ENCODE peak calls at places on chromosomes 5 and 9, in ten cellular contexts. One of them, this sample, is unnamed.

GRCh38 chr9:15333376-15333881 is 26.4 kb upstream of the TTC39B start:
- DNase-seq in transverse colon: peak; percentile 23
- DNase-seq in tibial nerve: no peak
- DNase-seq in thyroid gland: no peak
- DNase-seq in A549: no peak
- DNase-seq in IMR-90: no peak
- DNase-seq in endothelial cell of umbilical vein: no peak
- DNase-seq in prostate gland: no peak
- DNase-seq in body of pancreas: no peak
- DNase-seq in gastrocnemius medialis: no peak
- DNase-seq in this sample: no peak

GRCh38 chr9:15231788-15232635 is 75.0 kb downstream of the TTC39B start:
- DNase-seq in transverse colon: no peak
- DNase-seq in tibial nerve: no peak
- DNase-seq in thyroid gland: no peak
- DNase-seq in A549: peak; percentile 13
- DNase-seq in IMR-90: no peak
- DNase-seq in endothelial cell of umbilical vein: peak; percentile 40
- DNase-seq in prostate gland: no peak
- DNase-seq in body of pancreas: no peak
- DNase-seq in gastrocnemius medialis: no peak
- DNase-seq in this sample: no peak

GRCh38 chr5:142323480-142324376 is 1.1 kb downstream of the SPRY4 start:
- DNase-seq in transverse colon: peak; percentile 77
- DNase-seq in tibial nerve: no peak
- DNase-seq in thyroid gland: peak; percentile 29
- DNase-seq in A549: peak; percentile 15
- DNase-seq in IMR-90: peak; percentile 48
- DNase-seq in endothelial cell of umbilical vein: peak; percentile 46
- DNase-seq in prostate gland: no peak
- DNase-seq in body of pancreas: peak; percentile 17
- DNase-seq in gastrocnemius medialis: no peak
- DNase-seq in this sample: peak; percentile 23

GRCh38 chr9:137270929-137271695 is 6.4 kb upstream of the TOR4A start:
- DNase-seq in transverse colon: no peak
- DNase-seq in tibial nerve: no peak
- DNase-seq in thyroid gland: no peak
- DNase-seq in A549: no peak
- DNase-seq in IMR-90: no peak
- DNase-seq in endothelial cell of umbilical vein: no peak
- DNase-seq in prostate gland: no peak
- DNase-seq in body of pancreas: no peak
- DNase-seq in gastrocnemius medialis: no peak
- DNase-seq in this sample: no peak

GRCh38 chr9:86217076-86217475 is 42.4 kb downstream of the C9orf153 start:
- DNase-seq in transverse colon: no peak
- DNase-seq in tibial nerve: no peak
- DNase-seq in thyroid gland: no peak
- DNase-seq in A549: no peak
- DNase-seq in IMR-90: no peak
- DNase-seq in endothelial cell of umbilical vein: no peak
- DNase-seq in prostate gland: no peak
- DNase-seq in body of pancreas: no peak
- DNase-seq in gastrocnemius medialis: no peak
- DNase-seq in this sample: no peak

GRCh38 chr5:13664377-13664776 is 280.1 kb downstream of the DNAH5 start:
- DNase-seq in transverse colon: no peak
- DNase-seq in tibial nerve: no peak
- DNase-seq in thyroid gland: no peak
- DNase-seq in A549: no peak
- DNase-seq in IMR-90: peak; percentile 100
- DNase-seq in endothelial cell of umbilical vein: peak; percentile 93
- DNase-seq in prostate gland: no peak
- DNase-seq in body of pancreas: no peak
- DNase-seq in gastrocnemius medialis: no peak
- DNase-seq in this sample: no peak

GRCh38 chr5:1315709-1316587 is 21.1 kb upstream of the TERT start:
- DNase-seq in transverse colon: peak; percentile 88
- DNase-seq in tibial nerve: no peak
- DNase-seq in thyroid gland: peak; percentile 63
- DNase-seq in A549: no peak
- DNase-seq in IMR-90: no peak
- DNase-seq in endothelial cell of umbilical vein: no peak
- DNase-seq in prostate gland: peak; percentile 92
- DNase-seq in body of pancreas: peak; percentile 94
- DNase-seq in gastrocnemius medialis: no peak
- DNase-seq in this sample: no peak

GRCh38 chr5:912356-913091 is 19.8 kb downstream of the TRIP13 start:
- DNase-seq in transverse colon: no peak
- DNase-seq in tibial nerve: no peak
- DNase-seq in thyroid gland: no peak
- DNase-seq in A549: peak; percentile 96
- DNase-seq in IMR-90: peak; percentile 96
- DNase-seq in endothelial cell of umbilical vein: peak; percentile 51
- DNase-seq in prostate gland: peak; percentile 27
- DNase-seq in body of pancreas: no peak
- DNase-seq in gastrocnemius medialis: no peak
- DNase-seq in this sample: no peak

GRCh38 chr5:135015942-135016341 is 18.1 kb downstream of the PITX1 start:
- DNase-seq in transverse colon: no peak
- DNase-seq in tibial nerve: no peak
- DNase-seq in thyroid gland: no peak
- DNase-seq in A549: no peak
- DNase-seq in IMR-90: no peak
- DNase-seq in endothelial cell of umbilical vein: no peak
- DNase-seq in prostate gland: no peak
- DNase-seq in body of pancreas: no peak
- DNase-seq in gastrocnemius medialis: no peak
- DNase-seq in this sample: no peak

GRCh38 chr9:35615981-35616680 is 2.1 kb downstream of the CD72 start:
- DNase-seq in transverse colon: no peak
- DNase-seq in tibial nerve: no peak
- DNase-seq in thyroid gland: no peak
- DNase-seq in A549: no peak
- DNase-seq in IMR-90: no peak
- DNase-seq in endothelial cell of umbilical vein: no peak
- DNase-seq in prostate gland: no peak
- DNase-seq in body of pancreas: no peak
- DNase-seq in gastrocnemius medialis: no peak
- DNase-seq in this sample: no peak

GRCh38 chr5:41527201-41527779 is 16.9 kb upstream of the PLCXD3 start:
- DNase-seq in transverse colon: no peak
- DNase-seq in tibial nerve: no peak
- DNase-seq in thyroid gland: no peak
- DNase-seq in A549: no peak
- DNase-seq in IMR-90: peak; percentile 98
- DNase-seq in endothelial cell of umbilical vein: peak; percentile 7
- DNase-seq in prostate gland: no peak
- DNase-seq in body of pancreas: no peak
- DNase-seq in gastrocnemius medialis: no peak
- DNase-seq in this sample: no peak

GRCh38 chr5:146466521-146467349 is 19.6 kb downstream of the TCERG1 start:
- DNase-seq in transverse colon: no peak
- DNase-seq in tibial nerve: no peak
- DNase-seq in thyroid gland: no peak
- DNase-seq in A549: peak; percentile 25
- DNase-seq in IMR-90: peak; percentile 37
- DNase-seq in endothelial cell of umbilical vein: peak; percentile 58
- DNase-seq in prostate gland: no peak
- DNase-seq in body of pancreas: no peak
- DNase-seq in gastrocnemius medialis: no peak
- DNase-seq in this sample: no peak

GRCh38 chr5:107485184-107485583 is 185.6 kb downstream of the EFNA5 start:
- DNase-seq in transverse colon: no peak
- DNase-seq in tibial nerve: no peak
- DNase-seq in thyroid gland: no peak
- DNase-seq in A549: no peak
- DNase-seq in IMR-90: no peak
- DNase-seq in endothelial cell of umbilical vein: no peak
- DNase-seq in prostate gland: no peak
- DNase-seq in body of pancreas: no peak
- DNase-seq in gastrocnemius medialis: no peak
- DNase-seq in this sample: no peak

GRCh38 chr5:134592141-134592746 is 40.4 kb downstream of the SAR1B start:
- DNase-seq in transverse colon: no peak
- DNase-seq in tibial nerve: no peak
- DNase-seq in thyroid gland: peak; percentile 70
- DNase-seq in A549: no peak
- DNase-seq in IMR-90: peak; percentile 41
- DNase-seq in endothelial cell of umbilical vein: peak; percentile 16
- DNase-seq in prostate gland: no peak
- DNase-seq in body of pancreas: peak; percentile 29
- DNase-seq in gastrocnemius medialis: peak; percentile 82
- DNase-seq in this sample: no peak

GRCh38 chr5:38258319-38259061 is at the start of gene EGFLAM:
- DNase-seq in transverse colon: no peak
- DNase-seq in tibial nerve: no peak
- DNase-seq in thyroid gland: peak; percentile 13
- DNase-seq in A549: peak; percentile 24
- DNase-seq in IMR-90: no peak
- DNase-seq in endothelial cell of umbilical vein: no peak
- DNase-seq in prostate gland: no peak
- DNase-seq in body of pancreas: peak; percentile 7
- DNase-seq in gastrocnemius medialis: no peak
- DNase-seq in this sample: peak; percentile 59

GRCh38 chr5:133292300-133292699 is 240.5 kb downstream of the HSPA4 start:
- DNase-seq in transverse colon: no peak
- DNase-seq in tibial nerve: no peak
- DNase-seq in thyroid gland: no peak
- DNase-seq in A549: peak; percentile 79
- DNase-seq in IMR-90: no peak
- DNase-seq in endothelial cell of umbilical vein: no peak
- DNase-seq in prostate gland: no peak
- DNase-seq in body of pancreas: no peak
- DNase-seq in gastrocnemius medialis: no peak
- DNase-seq in this sample: no peak

GRCh38 chr9:131234799-131235479 is 41.4 kb downstream of the FAM78A start:
- DNase-seq in transverse colon: no peak
- DNase-seq in tibial nerve: no peak
- DNase-seq in thyroid gland: no peak
- DNase-seq in A549: no peak
- DNase-seq in IMR-90: no peak
- DNase-seq in endothelial cell of umbilical vein: no peak
- DNase-seq in prostate gland: no peak
- DNase-seq in body of pancreas: no peak
- DNase-seq in gastrocnemius medialis: no peak
- DNase-seq in this sample: no peak
- TF ChIP-seq POLR2A in transverse colon: no peak
- TF ChIP-seq POLR2A in tibial nerve: no peak
- TF ChIP-seq POLR2A in thyroid gland: no peak
- TF ChIP-seq POLR2A in A549: no peak
- TF ChIP-seq POLR2A in IMR-90: no peak
- TF ChIP-seq POLR2A in endothelial cell of umbilical vein: no peak
- TF ChIP-seq POLR2A in prostate gland: no peak
- TF ChIP-seq POLR2A in body of pancreas: no peak
- TF ChIP-seq POLR2A in gastrocnemius medialis: no peak
- TF ChIP-seq POLR2A in this sample: no peak

GRCh38 chr5:59126665-59127354 is 543.9 kb downstream of the RAB3C start:
- DNase-seq in transverse colon: no peak
- DNase-seq in tibial nerve: no peak
- DNase-seq in thyroid gland: peak; percentile 36
- DNase-seq in A549: no peak
- DNase-seq in IMR-90: peak; percentile 55
- DNase-seq in endothelial cell of umbilical vein: peak; percentile 41
- DNase-seq in prostate gland: no peak
- DNase-seq in body of pancreas: no peak
- DNase-seq in gastrocnemius medialis: no peak
- DNase-seq in this sample: no peak
- H3K27ac ChIP-seq in transverse colon: peak overlapping the region; percentile 87
- H3K27ac ChIP-seq in tibial nerve: peak overlapping the region; percentile 26
- H3K27ac ChIP-seq in thyroid gland: peak overlapping the region; percentile 96
- H3K27ac ChIP-seq in A549: peak overlapping the region; percentile 94
- H3K27ac ChIP-seq in IMR-90: peak overlapping the region; percentile 99
- H3K27ac ChIP-seq in endothelial cell of umbilical vein: peak overlapping the region; percentile 7
- H3K27ac ChIP-seq in prostate gland: peak overlapping the region; percentile 49
- H3K27ac ChIP-seq in body of pancreas: peak overlapping the region; percentile 64
- H3K27ac ChIP-seq in gastrocnemius medialis: peak overlapping the region; percentile 89
- H3K27ac ChIP-seq in this sample: no peak overlapping the region

DNA sequence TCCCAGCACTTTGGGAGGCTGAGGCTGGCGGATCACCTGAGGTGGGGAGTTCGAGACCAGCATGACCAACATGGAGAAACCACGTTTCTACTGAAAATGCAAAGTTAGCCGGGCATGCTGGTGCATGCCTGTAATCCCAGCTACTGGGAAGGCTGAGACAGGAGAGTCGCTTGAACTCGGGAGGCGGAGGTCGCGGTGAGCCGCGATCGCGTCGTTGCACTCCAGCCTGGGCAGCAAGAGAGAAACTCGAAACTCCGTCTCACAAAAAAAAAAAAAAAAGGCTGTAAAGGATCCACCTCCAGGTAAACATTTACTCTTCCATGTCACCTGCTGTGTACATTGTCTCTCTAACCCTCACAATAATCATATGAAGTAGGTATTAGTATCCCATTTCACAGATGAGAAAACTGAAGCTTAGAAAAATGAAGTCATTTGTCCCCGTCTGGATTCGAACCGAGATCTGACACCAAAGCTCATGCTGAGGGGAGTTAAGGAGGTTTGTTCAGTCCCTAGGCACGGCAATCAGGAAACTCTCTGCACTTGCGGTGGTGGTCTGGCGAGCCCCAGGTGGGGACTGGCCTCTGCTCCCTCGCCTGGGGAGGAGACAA is 494 bp upstream of the DOCK2 start:
- DNase-seq in transverse colon: no peak
- DNase-seq in tibial nerve: no peak
- DNase-seq in thyroid gland: no peak
- DNase-seq in A549: no peak
- DNase-seq in IMR-90: no peak
- DNase-seq in endothelial cell of umbilical vein: no peak
- DNase-seq in prostate gland: no peak
- DNase-seq in body of pancreas: no peak
- DNase-seq in gastrocnemius medialis: no peak
- DNase-seq in this sample: no peak
- TF ChIP-seq CTCF in transverse colon: no peak
- TF ChIP-seq CTCF in tibial nerve: no peak
- TF ChIP-seq CTCF in thyroid gland: no peak
- TF ChIP-seq CTCF in A549: no peak
- TF ChIP-seq CTCF in IMR-90: no peak
- TF ChIP-seq CTCF in endothelial cell of umbilical vein: no peak
- TF ChIP-seq CTCF in prostate gland: no peak
- TF ChIP-seq CTCF in body of pancreas: no peak
- TF ChIP-seq CTCF in gastrocnemius medialis: no peak
- TF ChIP-seq CTCF in this sample: no peak

DNA sequence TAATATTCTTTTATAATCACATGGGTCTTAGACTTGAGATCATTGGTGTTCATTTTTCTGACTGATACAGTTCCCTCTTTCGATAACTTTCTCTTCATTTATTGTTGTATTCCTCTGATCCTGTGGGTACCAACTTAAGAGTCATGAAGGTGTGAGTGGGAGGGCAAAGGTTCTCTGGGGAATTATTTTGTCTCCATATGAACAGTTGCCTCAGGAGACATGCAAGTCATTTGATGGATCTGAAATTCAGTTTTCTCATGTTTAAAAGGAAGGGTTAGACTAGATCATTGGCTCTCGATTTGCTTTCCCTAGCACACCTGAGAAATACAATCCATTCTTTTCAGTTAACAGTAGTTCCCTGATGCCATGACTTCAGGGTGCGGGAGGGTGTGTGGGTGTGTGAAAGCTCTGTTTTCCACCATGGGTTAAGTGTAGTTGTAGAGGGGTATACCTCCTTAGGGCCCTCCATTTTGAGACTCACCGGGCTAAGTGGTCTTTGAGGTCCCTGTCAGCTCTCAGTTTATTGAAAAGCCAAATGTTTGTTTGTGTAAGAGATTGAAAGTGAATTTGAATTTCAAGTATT is 47.8 kb downstream of the CNTRL start:
- DNase-seq in transverse colon: no peak
- DNase-seq in tibial nerve: no peak
- DNase-seq in thyroid gland: no peak
- DNase-seq in A549: no peak
- DNase-seq in IMR-90: no peak
- DNase-seq in endothelial cell of umbilical vein: peak; percentile 48
- DNase-seq in prostate gland: no peak
- DNase-seq in body of pancreas: no peak
- DNase-seq in gastrocnemius medialis: no peak
- DNase-seq in this sample: no peak
- TF ChIP-seq POLR2A in transverse colon: no peak
- TF ChIP-seq POLR2A in tibial nerve: no peak
- TF ChIP-seq POLR2A in thyroid gland: no peak
- TF ChIP-seq POLR2A in A549: no peak
- TF ChIP-seq POLR2A in IMR-90: no peak
- TF ChIP-seq POLR2A in endothelial cell of umbilical vein: no peak
- TF ChIP-seq POLR2A in prostate gland: no peak
- TF ChIP-seq POLR2A in body of pancreas: no peak
- TF ChIP-seq POLR2A in gastrocnemius medialis: no peak
- TF ChIP-seq POLR2A in this sample: no peak